ENCODE peak calls at places on chromosomes 12 and 14, in six cellular contexts. K is mucosa of descending colon, T is left cardiac atrium, Q is ecto neural progenitor cell, M is GM23248, V is stomach. Z is an unnamed sample.

GRCh38 chr14:31303654-31304053 is 96.1 kb upstream of the HECTD1 start:
- DNase-seq in K (no peak), T (no peak), Q (no peak), M (no peak), V (no peak), Z (no peak)

GRCh38 chr12:27468241-27468640 is 21.7 kb downstream of the SMCO2 start:
- DNase-seq in K (no peak), T (no peak), Q (no peak), M (peak; percentile 6), V (no peak), Z (no peak)

GRCh38 chr12:78403136-78403535 is 461.4 kb upstream of the SYT1 start:
- DNase-seq in K (no peak), T (no peak), Q (no peak), M (peak; percentile 67), V (no peak), Z (no peak)

GRCh38 chr14:96624661-96625435 is 122.7 kb downstream of the PAPOLA start:
- DNase-seq in K (no peak), T (no peak), Q (no peak), M (peak; percentile 4), V (no peak), Z (no peak)

GRCh38 chr12:76587428-76588178 is 28.0 kb upstream of the OSBPL8 start:
- DNase-seq in K (no peak), T (no peak), Q (no peak), M (peak; percentile 28), V (no peak), Z (no peak)

GRCh38 chr14:101707285-101707842 is 54.1 kb upstream of the PPP2R5C start:
- DNase-seq in K (peak; percentile 53), T (peak; percentile 41), Q (peak; percentile 71), M (peak; percentile 84), V (no peak), Z (peak; percentile 60)

GRCh38 chr12:82627799-82628198 is 58.9 kb upstream of the TMTC2 start:
- DNase-seq in K (no peak), T (no peak), Q (no peak), M (peak; percentile 74), V (no peak), Z (no peak)

GRCh38 chr12:70645494-70646317 is 8.5 kb upstream of the PTPRB start:
- DNase-seq in K (no peak), T (peak; percentile 82), Q (no peak), M (peak; percentile 96), V (peak; percentile 36), Z (no peak)

GRCh38 chr12:96434107-96434506 is 33.9 kb upstream of the CDK17 start:
- DNase-seq in K (no peak), T (no peak), Q (no peak), M (peak; percentile 68), V (no peak), Z (peak; percentile 78)

GRCh38 chr12:27334721-27335082 is 2.1 kb downstream of the BMAL2 start:
- DNase-seq in K (no peak), T (no peak), Q (no peak), M (no peak), V (no peak), Z (no peak)

GRCh38 chr12:54667945-54668344 is 19.8 kb upstream of the DCD start:
- DNase-seq in K (no peak), T (no peak), Q (no peak), M (no peak), V (no peak), Z (no peak)

GRCh38 chr12:69662764-69663163 is 36.3 kb downstream of the BEST3 start:
- DNase-seq in K (no peak), T (no peak), Q (no peak), M (no peak), V (no peak), Z (no peak)

GRCh38 chr12:10131101-10131632 is 1.2 kb upstream of the CLEC7A start:
- DNase-seq in K (no peak), T (no peak), Q (no peak), M (no peak), V (no peak), Z (no peak)

GRCh38 chr12:124512667-124513296 is 54.6 kb downstream of the NCOR2 start:
- DNase-seq in K (peak; percentile 85), T (peak; percentile 96), Q (peak; percentile 93), M (peak; percentile 93), V (peak; percentile 87), Z (no peak)

GRCh38 chr12:123099556-123100192 is 51.2 kb downstream of the PITPNM2 start:
- DNase-seq in K (no peak), T (no peak), Q (no peak), M (no peak), V (no peak), Z (no peak)

GRCh38 chr12:112645586-112645985 is 146.0 kb upstream of the RPH3A start:
- DNase-seq in K (no peak), T (no peak), Q (no peak), M (no peak), V (no peak), Z (no peak)

GRCh38 chr14:44961730-44962572 is at the start of the genes KLHL28 and TOGARAM1:
- DNase-seq in K (peak; percentile 93), T (peak; percentile 97), Q (peak; percentile 96), M (peak; percentile 100), V (peak; percentile 98), Z (peak; percentile 92)

GRCh38 chr14:100884456-100884855 is 19.1 kb downstream of the RTL1 start:
- DNase-seq in K (no peak), T (peak; percentile 7), Q (no peak), M (no peak), V (no peak), Z (no peak)

GRCh38 chr14:22598099-22598895 is at the start of gene ABHD4:
- DNase-seq in K (peak; percentile 90), T (peak; percentile 87), Q (peak; percentile 89), M (peak; percentile 91), V (peak; percentile 88), Z (peak; percentile 46)

GRCh38 chr14:26163761-26164160 is 434.1 kb downstream of the NOVA1 start:
- DNase-seq in K (no peak), T (no peak), Q (peak; percentile 58), M (peak; percentile 67), V (no peak), Z (no peak)

GRCh38 chr12:48996794-48997718 is 2.1 kb downstream of the DDN start:
- DNase-seq in K (peak; percentile 86), T (peak; percentile 88), Q (peak; percentile 93), M (peak; percentile 87), V (peak; percentile 81), Z (peak; percentile 58)

GRCh38 chr12:57123813-57124212 is 4.5 kb upstream of the LRP1 start:
- DNase-seq in K (no peak), T (no peak), Q (no peak), M (no peak), V (no peak), Z (no peak)

GRCh38 chr14:32077081-32078029 is at the start of gene ARHGAP5:
- DNase-seq in K (no peak), T (no peak), Q (peak; percentile 88), M (peak; percentile 71), V (peak; percentile 27), Z (peak; percentile 68)

GRCh38 chr14:61281186-61281676 is at the start of gene TMEM30B:
- DNase-seq in K (peak; percentile 94), T (peak; percentile 23), Q (peak; percentile 53), M (no peak), V (peak; percentile 94), Z (peak; percentile 52)

GRCh38 chr14:92040431-92041040 is 677 bp upstream of the TRIP11 start:
- DNase-seq in K (no peak), T (no peak), Q (no peak), M (peak; percentile 60), V (peak; percentile 37), Z (no peak)

GRCh38 chr12:113470871-113471618 is 626 bp downstream of the LHX5 start:
- DNase-seq in K (no peak), T (no peak), Q (peak; percentile 75), M (no peak), V (no peak), Z (no peak)

GRCh38 chr12:100474617-100475016 is 951 bp downstream of the NR1H4 start:
- DNase-seq in K (no peak), T (no peak), Q (no peak), M (no peak), V (no peak), Z (no peak)

GRCh38 chr12:49827351-49828099 is 688 bp downstream of the NCKAP5L start:
- DNase-seq in K (peak; percentile 68), T (peak; percentile 81), Q (peak; percentile 92), M (peak; percentile 81), V (peak; percentile 66), Z (no peak)

GRCh38 chr12:30134229-30134628 is 350.5 kb upstream of the TMTC1 start:
- DNase-seq in K (no peak), T (no peak), Q (no peak), M (no peak), V (no peak), Z (no peak)

GRCh38 chr14:24818054-24818822 is 184.2 kb upstream of the GZMB start:
- DNase-seq in K (peak; percentile 60), T (no peak), Q (no peak), M (no peak), V (no peak), Z (no peak)

GRCh38 chr14:50823763-50824636 is 7.0 kb downstream of the NIN start:
- DNase-seq in K (no peak), T (no peak), Q (no peak), M (no peak), V (peak; percentile 64), Z (no peak)

GRCh38 chr14:91380610-91381371 is 36.8 kb downstream of the CCDC88C start:
- DNase-seq in K (no peak), T (peak; percentile 55), Q (no peak), M (no peak), V (no peak), Z (no peak)

GRCh38 chr14:31068235-31068634 is 42.1 kb upstream of the STRN3 start:
- DNase-seq in K (no peak), T (no peak), Q (no peak), M (no peak), V (no peak), Z (no peak)

GRCh38 chr14:76313303-76313702 is 62.6 kb upstream of the ESRRB start:
- DNase-seq in K (no peak), T (no peak), Q (no peak), M (no peak), V (no peak), Z (no peak)

Z was measured in T-cell.